ENCODE peak calls at places on chromosomes 16 and 17, in five cellular contexts. L is fibroblast of villous mesenchyme, M is GM10248, Q is neural progenitor cell, U is tibial nerve. N is an unnamed sample.

GRCh38 chr17:55601874-55602364 is 90.7 kb upstream of the SMIM36 start:
- DNase-seq in L (peak), M (peak), Q (peak), U (no peak), N (peak)

GRCh38 chr16:64159986-64160385 is 961.9 kb downstream of the CDH11 start:
- DNase-seq in L (peak), M (no peak), Q (no peak), U (no peak), N (no peak)

GRCh38 chr17:27601069-27601974 is 29.7 kb upstream of the LGALS9 start:
- DNase-seq in L (peak), M (peak), Q (peak), U (peak), N (peak)

GRCh38 chr17:9228408-9229159 is 207.3 kb downstream of the NTN1 start:
- DNase-seq in L (peak), M (no peak), Q (no peak), U (peak), N (no peak)

GRCh38 chr17:70338946-70339354 is 169.6 kb downstream of the KCNJ2 start:
- DNase-seq in L (no peak), M (no peak), Q (no peak), U (no peak), N (no peak)

GRCh38 chr16:70160821-70161220 is 12.8 kb upstream of the CLEC18C start:
- DNase-seq in L (no peak), M (peak), Q (no peak), U (no peak), N (no peak)

GRCh38 chr17:28954886-28955285 is 3.6 kb upstream of the PHF12 start:
- DNase-seq in L (no peak), M (no peak), Q (no peak), U (no peak), N (no peak)

GRCh38 chr16:254461-254860 is 19.8 kb downstream of the FAM234A start:
- DNase-seq in L (no peak), M (no peak), Q (no peak), U (no peak), N (no peak)

GRCh38 chr17:68954146-68954971 is 833 bp downstream of the ABCA8 start:
- DNase-seq in L (peak), M (no peak), Q (no peak), U (no peak), N (no peak)

GRCh38 chr17:74712756-74713155 is at the start of gene CD300LF:
- DNase-seq in L (no peak), M (peak), Q (no peak), U (peak), N (no peak)

GRCh38 chr16:88026964-88027938 is 76.0 kb downstream of the BANP start:
- DNase-seq in L (no peak), M (no peak), Q (no peak), U (no peak), N (no peak)

GRCh38 chr16:86858501-86858900 is 280.2 kb downstream of the FOXL1 start:
- DNase-seq in L (no peak), M (no peak), Q (no peak), U (no peak), N (no peak)

DNA sequence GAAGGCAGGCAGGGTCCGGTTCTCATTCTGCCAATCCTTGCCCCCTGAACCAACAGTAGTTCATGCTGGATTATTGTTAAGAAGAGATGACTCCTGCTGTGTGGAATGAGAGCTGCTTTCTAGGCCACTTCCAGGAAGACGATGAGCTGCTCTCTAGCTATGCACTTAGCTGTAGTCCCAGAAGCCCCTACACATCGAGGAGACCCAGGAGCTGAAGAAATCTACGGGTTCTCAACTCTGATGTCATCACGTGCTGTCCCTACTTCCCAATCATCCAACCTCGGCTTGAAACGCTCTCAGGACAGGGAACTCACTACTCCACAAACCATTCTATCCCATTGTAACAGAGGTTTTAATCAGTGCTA is 29.0 kb upstream of the EMP2 start:
- DNase-seq in L (peak), M (no peak), Q (no peak), U (no peak), N (no peak)
- TF ChIP-seq CTCF in L (no peak), M (no peak), Q (no peak), U (no peak), N (no peak)

GRCh38 chr17:79145548-79145947 is 70.9 kb downstream of the ENGASE start:
- DNase-seq in L (no peak), M (no peak), Q (no peak), U (no peak), N (no peak)

GRCh38 chr17:79142375-79142774 is 67.8 kb downstream of the ENGASE start:
- DNase-seq in L (no peak), M (no peak), Q (no peak), U (no peak), N (no peak)

GRCh38 chr17:79141578-79142338 is 67.1 kb downstream of the ENGASE start:
- DNase-seq in L (no peak), M (no peak), Q (no peak), U (no peak), N (no peak)

GRCh38 chr17:79146562-79146961 is 71.9 kb downstream of the ENGASE start:
- DNase-seq in L (no peak), M (no peak), Q (no peak), U (no peak), N (no peak)

GRCh38 chr17:79144090-79144610 is 69.5 kb downstream of the ENGASE start:
- DNase-seq in L (no peak), M (no peak), Q (no peak), U (no peak), N (no peak)
- TF ChIP-seq CTCF in L (no peak), M (no peak), Q (no peak), U (no peak), N (no peak)

DNA sequence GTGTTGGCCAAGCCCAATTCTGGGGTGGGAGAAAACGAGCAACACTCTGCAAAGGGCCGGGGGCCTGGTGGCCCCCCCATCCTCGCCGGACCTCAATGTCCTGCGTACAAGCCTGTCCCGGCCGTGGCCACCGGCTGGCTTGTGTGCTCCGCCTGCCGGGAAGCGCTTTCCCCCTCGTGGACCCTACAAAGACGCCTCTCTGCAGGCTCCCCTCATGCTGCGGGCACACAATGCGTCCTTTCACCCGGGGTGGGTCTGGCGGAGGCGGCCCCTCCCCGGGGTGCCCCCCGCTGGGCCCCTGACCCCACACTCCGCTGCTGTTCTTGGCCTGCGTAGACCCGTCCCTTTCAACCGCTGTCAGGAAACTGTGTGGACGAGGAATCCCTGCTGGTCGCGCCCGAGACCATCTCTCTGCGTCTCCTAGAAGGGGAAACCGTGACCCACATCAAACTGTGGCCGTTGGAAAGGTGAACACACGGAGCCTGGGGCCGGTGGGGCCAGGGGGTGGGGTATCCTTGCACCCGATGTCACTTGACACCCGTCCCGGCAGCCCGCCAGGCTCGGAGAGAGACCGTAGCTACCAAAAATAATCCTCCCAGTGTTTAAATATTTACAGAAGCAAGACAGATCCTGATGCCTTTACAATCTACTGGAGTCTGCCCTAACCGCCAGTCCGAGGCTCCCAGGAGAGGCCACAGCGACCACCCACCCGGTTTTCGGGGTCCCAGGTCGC is 43.6 kb downstream of the TBC1D16 start:
- DNase-seq in L (peak), M (no peak), Q (peak), U (no peak), N (no peak)
- TF ChIP-seq CTCF in L (no peak), M (no peak), Q (peak), U (no peak), N (no peak)

DNA sequence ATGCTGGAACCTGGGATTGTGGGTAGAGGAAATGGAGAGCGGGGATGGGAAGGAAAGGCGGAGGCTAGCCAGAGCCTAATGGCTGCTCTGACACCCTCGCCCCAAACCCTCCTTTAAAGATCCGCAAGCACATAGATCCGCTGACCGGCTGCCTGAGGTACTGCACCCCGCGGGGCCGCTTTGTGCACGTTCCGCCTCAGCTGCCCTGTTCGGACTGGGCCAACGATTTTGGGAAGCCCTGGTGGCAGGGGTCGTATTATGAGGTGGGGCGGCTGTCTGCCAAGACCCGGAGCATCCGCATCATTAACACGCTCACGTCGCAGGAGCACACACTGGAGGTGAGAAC is 657 bp downstream of the CYB5D1 start:
- DNase-seq in L (peak), M (peak), Q (peak), U (no peak), N (peak)
- TF ChIP-seq CTCF in L (peak), M (peak), Q (peak), U (peak), N (peak)

GRCh38 chr17:38967290-38967738 is at the start of gene FBXO47:
- DNase-seq in L (peak), M (peak), Q (peak), U (peak), N (peak)
- TF ChIP-seq CTCF in L (peak), M (no peak), Q (no peak), U (peak), N (no peak)

GRCh38 chr17:56727876-56728617 is 105.7 kb downstream of the C17orf67 start:
- DNase-seq in L (no peak), M (no peak), Q (no peak), U (no peak), N (no peak)
- TF ChIP-seq CTCF in L (no peak), M (no peak), Q (no peak), U (no peak), N (no peak)

DNA sequence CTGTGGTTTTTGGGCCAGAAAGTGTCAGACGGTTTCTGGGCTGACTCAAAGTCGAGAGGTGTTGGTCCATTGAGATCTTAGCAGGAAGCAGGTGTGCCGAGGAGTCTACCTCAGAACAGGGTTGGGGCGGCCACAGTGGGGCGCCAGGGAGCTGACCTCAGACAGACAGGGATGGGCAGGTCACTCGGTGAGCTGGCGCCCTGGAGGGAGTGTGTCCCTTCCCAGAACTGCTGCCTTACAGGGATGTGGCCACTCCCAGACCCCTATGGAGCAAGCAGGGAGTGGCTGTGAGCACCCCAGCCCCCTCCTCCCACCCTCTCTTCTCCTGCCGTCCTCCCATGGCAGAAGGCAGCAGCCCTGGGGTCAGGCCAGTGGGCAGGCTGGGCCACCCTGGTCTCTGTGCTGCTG is 14.0 kb upstream of the DPEP1 start:
- DNase-seq in L (no peak), M (peak), Q (peak), U (no peak), N (peak)
- TF ChIP-seq CTCF in L (peak), M (peak), Q (peak), U (no peak), N (no peak)

GRCh38 chr16:2339521-2340484 is 725 bp downstream of the ABCA3 start:
- DNase-seq in L (peak), M (peak), Q (peak), U (peak), N (peak)
- TF ChIP-seq CTCF in L (peak), M (peak), Q (peak), U (no peak), N (no peak)

GRCh38 chr17:82007495-82008257 is 15.0 kb downstream of the CENPX start:
- DNase-seq in L (no peak), M (no peak), Q (no peak), U (no peak), N (no peak)
- TF ChIP-seq CTCF in L (no peak), M (no peak), Q (peak), U (no peak), N (no peak)

DNA sequence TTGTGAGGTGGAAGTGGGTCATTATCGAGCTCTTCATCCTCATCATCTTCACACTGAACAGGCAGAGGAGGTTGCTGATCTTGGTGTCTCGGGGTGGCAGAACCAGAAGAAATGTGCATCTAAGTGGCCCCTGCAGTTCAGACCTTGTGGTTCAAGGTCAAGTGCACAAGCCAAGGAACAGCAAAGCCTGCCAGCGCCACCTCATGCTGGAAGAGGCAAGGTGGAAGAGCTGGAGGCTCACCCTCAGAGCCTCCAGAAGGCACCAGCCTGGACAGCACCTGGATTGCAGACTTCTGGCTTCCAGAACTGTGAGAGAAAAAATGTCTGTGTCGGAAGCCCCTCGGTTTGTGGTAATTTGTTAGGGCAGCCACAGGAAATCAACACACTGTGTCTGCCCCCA is 32.7 kb downstream of the IFT140 start:
- DNase-seq in L (no peak), M (no peak), Q (no peak), U (no peak), N (no peak)
- TF ChIP-seq CTCF in L (no peak), M (no peak), Q (no peak), U (no peak), N (no peak)